ENCODE peak calls at places on chromosomes 1 and 21, in nine cellular contexts. M, C, U, Z, Q, V, G, H and L are unnamed samples.

GRCh38 chr1:198842686-198843085 is 203.8 kb downstream of the PTPRC start:
- DNase-seq in M (no peak), C (no peak), U (no peak), Z (no peak), Q (no peak), V (no peak), G (no peak), H (no peak), L (no peak)

GRCh38 chr1:228648647-228649383 is 86.5 kb upstream of the RHOU start:
- DNase-seq in M (no peak), C (no peak), U (no peak), Z (no peak), Q (no peak), V (no peak), G (no peak), H (no peak), L (no peak)

GRCh38 chr1:30809514-30810263 is 52.1 kb upstream of the LAPTM5 start:
- DNase-seq in M (peak), C (no peak), U (no peak), Z (no peak), Q (no peak), V (no peak), G (no peak), H (no peak), L (peak)

GRCh38 chr1:47708658-47709301 is 270.9 kb downstream of the FOXD2 start:
- DNase-seq in M (no peak), C (no peak), U (no peak), Z (no peak), Q (no peak), V (no peak), G (no peak), H (no peak), L (no peak)

GRCh38 chr1:1081311-1082238 is 7.5 kb upstream of the RNF223 start:
- DNase-seq in M (no peak), C (no peak), U (peak), Z (no peak), Q (no peak), V (no peak), G (peak), H (no peak), L (no peak)

GRCh38 chr1:203124011-203124410 is 3.5 kb upstream of the ADORA1 start:
- DNase-seq in M (no peak), C (no peak), U (no peak), Z (no peak), Q (no peak), V (no peak), G (no peak), H (no peak), L (no peak)

GRCh38 chr1:224294775-224295174 is 35.2 kb downstream of the NVL start:
- DNase-seq in M (no peak), C (no peak), U (no peak), Z (no peak), Q (no peak), V (no peak), G (no peak), H (no peak), L (no peak)

GRCh38 chr1:6353948-6354658 is 39.5 kb downstream of the ACOT7 start:
- DNase-seq in M (no peak), C (no peak), U (peak), Z (no peak), Q (no peak), V (peak), G (peak), H (no peak), L (no peak)

GRCh38 chr1:199170711-199171110 is 531.9 kb downstream of the PTPRC start:
- DNase-seq in M (no peak), C (no peak), U (no peak), Z (no peak), Q (no peak), V (no peak), G (no peak), H (no peak), L (no peak)

GRCh38 chr1:70038025-70038424 is 167.4 kb downstream of the LRRC40 start:
- DNase-seq in M (peak), C (no peak), U (no peak), Z (no peak), Q (no peak), V (no peak), G (no peak), H (no peak), L (no peak)

GRCh38 chr1:175072131-175072941 is 4.7 kb downstream of the TNN start:
- DNase-seq in M (peak), C (no peak), U (no peak), Z (peak), Q (no peak), V (no peak), G (no peak), H (peak), L (peak)

GRCh38 chr1:177800386-177801058 is 169.3 kb downstream of the SEC16B start:
- DNase-seq in M (no peak), C (no peak), U (no peak), Z (no peak), Q (no peak), V (no peak), G (no peak), H (no peak), L (no peak)

GRCh38 chr1:169779970-169780369 is 14.7 kb downstream of the METTL18 start:
- DNase-seq in M (no peak), C (no peak), U (no peak), Z (no peak), Q (no peak), V (no peak), G (no peak), H (no peak), L (no peak)

GRCh38 chr1:62439652-62440371 is 3.0 kb downstream of the USP1 start:
- DNase-seq in M (no peak), C (no peak), U (no peak), Z (no peak), Q (no peak), V (no peak), G (no peak), H (no peak), L (no peak)

DNA sequence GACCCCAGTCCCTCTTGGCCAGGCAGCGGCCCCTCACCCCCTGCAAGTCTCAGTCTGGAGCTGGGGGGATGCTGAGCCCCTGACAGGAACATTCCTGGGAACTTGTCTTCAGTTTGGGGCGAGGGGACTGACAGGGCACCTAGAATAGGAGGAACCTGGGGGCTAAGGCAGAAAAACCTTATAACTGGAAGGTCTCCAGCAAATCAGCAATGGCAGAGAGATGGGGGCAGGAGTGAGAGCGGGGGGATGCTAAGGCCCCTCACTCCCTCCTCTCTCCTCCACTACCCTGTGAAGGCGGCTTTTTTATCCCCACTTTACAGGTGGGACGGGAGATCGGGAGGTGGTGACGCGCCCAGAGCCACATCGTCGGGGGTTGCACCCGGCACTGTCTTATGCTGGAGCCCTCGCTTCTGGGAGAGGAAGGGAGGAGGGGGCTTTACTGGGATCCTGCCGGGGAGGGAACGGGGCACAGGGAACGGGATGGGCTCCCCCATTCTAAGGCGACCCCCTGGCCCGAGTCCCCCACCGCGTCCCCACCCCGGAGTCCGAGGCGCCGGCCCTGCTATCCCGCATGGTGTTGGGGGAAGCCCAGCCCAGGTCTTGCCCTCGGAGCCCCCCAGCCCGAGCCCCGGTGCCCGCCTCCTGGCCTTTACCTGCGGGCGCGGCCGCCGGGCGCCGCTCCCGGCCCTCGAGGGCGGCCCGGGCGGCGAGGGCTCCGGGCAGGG is 456 bp downstream of the COL8A2 start:
- DNase-seq in M (no peak), C (no peak), U (no peak), Z (no peak), Q (no peak), V (no peak), G (no peak), H (no peak), L (no peak)
- H3K4me3 ChIP-seq in M (peak), C (peak), U (peak), Z (peak), Q (no peak), V (peak), G (no peak), H (no peak), L (no peak)

GRCh38 chr1:64508521-64509096 is 38.7 kb downstream of the CACHD1 start:
- DNase-seq in M (no peak), C (no peak), U (no peak), Z (no peak), Q (no peak), V (no peak), G (no peak), H (no peak), L (no peak)

GRCh38 chr1:64507897-64508296 is 38.0 kb downstream of the CACHD1 start:
- DNase-seq in M (no peak), C (no peak), U (no peak), Z (no peak), Q (no peak), V (no peak), G (no peak), H (no peak), L (no peak)

GRCh38 chr1:64502924-64503323 is 33.0 kb downstream of the CACHD1 start:
- DNase-seq in M (no peak), C (no peak), U (no peak), Z (no peak), Q (no peak), V (no peak), G (no peak), H (no peak), L (no peak)

GRCh38 chr1:64505232-64505943 is 35.5 kb downstream of the CACHD1 start:
- DNase-seq in M (no peak), C (no peak), U (peak), Z (no peak), Q (no peak), V (peak), G (peak), H (no peak), L (no peak)

GRCh38 chr1:64505944-64506658 is 36.2 kb downstream of the CACHD1 start:
- DNase-seq in M (no peak), C (no peak), U (peak), Z (no peak), Q (no peak), V (peak), G (no peak), H (no peak), L (no peak)
- H3K4me3 ChIP-seq in M (no peak), C (peak), U (peak), Z (peak), Q (peak), V (peak), G (peak), H (no peak), L (peak)

GRCh38 chr21:46063734-46064680 is 33.9 kb upstream of the COL6A2 start:
- DNase-seq in M (no peak), C (no peak), U (peak), Z (no peak), Q (no peak), V (peak), G (no peak), H (no peak), L (no peak)

GRCh38 chr21:46066843-46067331 is 31.0 kb upstream of the COL6A2 start:
- DNase-seq in M (no peak), C (no peak), U (peak), Z (no peak), Q (no peak), V (peak), G (no peak), H (no peak), L (no peak)

GRCh38 chr21:46065993-46066842 is 31.7 kb upstream of the COL6A2 start:
- DNase-seq in M (no peak), C (no peak), U (no peak), Z (no peak), Q (no peak), V (peak), G (no peak), H (no peak), L (no peak)

GRCh38 chr21:46064870-46065214 is 33.1 kb upstream of the COL6A2 start:
- DNase-seq in M (no peak), C (no peak), U (no peak), Z (no peak), Q (no peak), V (peak), G (no peak), H (no peak), L (no peak)

DNA sequence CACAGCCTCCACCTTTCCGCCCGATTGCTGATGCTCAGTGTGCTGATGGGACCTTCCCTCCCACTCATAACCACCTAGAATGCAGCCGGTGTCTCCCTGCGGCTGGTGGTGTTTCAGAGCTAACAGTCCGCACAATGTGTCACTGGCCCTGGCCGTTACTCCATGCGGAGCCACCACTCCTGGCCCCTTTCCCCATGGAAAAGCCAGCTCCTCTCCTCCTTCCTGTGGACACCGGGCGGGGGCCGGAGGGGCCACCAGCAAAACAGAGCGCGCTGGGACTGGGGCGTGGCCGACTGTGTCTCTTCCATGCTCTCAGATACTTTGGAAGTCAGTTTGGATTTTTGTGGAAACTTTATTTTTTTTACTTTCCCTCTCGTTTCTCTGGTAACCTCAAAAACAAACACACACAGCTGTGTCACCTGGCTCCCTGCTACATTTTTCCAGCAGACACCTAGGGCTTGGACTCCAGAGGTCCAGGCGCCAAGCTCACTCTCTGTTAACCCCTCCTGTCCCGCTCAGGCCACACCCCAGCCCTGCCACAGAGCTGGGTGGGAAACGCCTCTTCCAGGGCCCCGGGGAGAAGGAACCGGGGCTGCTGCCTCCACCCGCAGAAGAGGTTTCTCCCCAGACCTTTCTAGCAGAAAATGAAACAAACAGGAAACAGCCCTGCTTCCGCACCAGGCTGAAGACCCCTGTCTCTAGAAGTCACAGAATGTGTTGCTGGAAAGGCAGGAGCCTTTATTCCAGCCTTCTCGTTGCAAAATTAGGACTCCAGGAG is 32.5 kb upstream of the COL6A2 start:
- DNase-seq in M (no peak), C (no peak), U (no peak), Z (no peak), Q (no peak), V (peak), G (peak), H (peak), L (no peak)
- H3K4me3 ChIP-seq in M (no peak), C (no peak), U (no peak), Z (no peak), Q (no peak), V (no peak), G (no peak), H (no peak), L (no peak)

DNA sequence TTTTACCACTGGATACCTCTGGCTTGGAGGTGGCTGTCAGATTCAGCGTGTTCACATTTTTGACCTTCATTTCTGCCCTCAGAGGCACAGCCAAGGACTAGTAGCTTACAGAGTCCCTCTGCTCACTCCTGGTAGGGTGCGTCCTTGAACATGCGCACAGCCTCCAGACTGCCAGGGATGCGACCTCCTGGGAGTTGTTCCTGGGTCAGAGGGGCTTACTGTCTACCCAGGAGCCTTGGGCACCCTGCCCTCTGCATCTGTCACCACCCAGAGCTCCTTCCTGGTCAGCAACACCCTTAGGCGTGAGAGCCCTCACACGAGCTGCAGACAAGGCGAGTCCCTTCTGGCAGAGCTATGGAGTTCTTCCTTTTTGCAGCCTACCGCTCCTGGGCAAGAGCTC is 1.7 kb downstream of the SLX9 start:
- DNase-seq in M (no peak), C (no peak), U (no peak), Z (no peak), Q (no peak), V (no peak), G (no peak), H (no peak), L (no peak)
- H3K4me3 ChIP-seq in M (no peak), C (no peak), U (no peak), Z (no peak), Q (peak), V (no peak), G (no peak), H (no peak), L (peak)

DNA sequence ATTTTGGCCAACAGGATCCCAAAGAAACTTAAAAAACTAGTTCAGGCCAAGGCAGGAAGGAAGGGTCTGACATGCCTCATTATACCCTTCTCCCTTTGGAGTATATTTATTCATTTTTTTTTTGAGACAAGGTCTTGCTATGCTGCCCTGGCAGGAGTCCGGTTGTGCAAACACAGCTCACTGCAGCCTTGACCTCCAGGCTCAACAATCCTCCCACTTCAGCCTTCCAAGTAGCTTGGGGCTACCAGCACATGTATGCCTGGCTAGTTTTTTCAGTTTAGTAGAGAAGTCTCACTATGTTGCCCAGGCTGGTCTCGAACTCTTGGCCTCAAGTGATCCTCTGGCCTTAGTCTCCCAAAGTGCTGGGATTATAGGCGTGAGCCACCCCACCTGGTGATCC is 5.2 kb downstream of the YARS1 start:
- DNase-seq in M (no peak), C (no peak), U (peak), Z (no peak), Q (no peak), V (no peak), G (no peak), H (no peak), L (no peak)
- H3K4me3 ChIP-seq in M (no peak), C (no peak), U (no peak), Z (no peak), Q (no peak), V (no peak), G (no peak), H (no peak), L (no peak)

DNA sequence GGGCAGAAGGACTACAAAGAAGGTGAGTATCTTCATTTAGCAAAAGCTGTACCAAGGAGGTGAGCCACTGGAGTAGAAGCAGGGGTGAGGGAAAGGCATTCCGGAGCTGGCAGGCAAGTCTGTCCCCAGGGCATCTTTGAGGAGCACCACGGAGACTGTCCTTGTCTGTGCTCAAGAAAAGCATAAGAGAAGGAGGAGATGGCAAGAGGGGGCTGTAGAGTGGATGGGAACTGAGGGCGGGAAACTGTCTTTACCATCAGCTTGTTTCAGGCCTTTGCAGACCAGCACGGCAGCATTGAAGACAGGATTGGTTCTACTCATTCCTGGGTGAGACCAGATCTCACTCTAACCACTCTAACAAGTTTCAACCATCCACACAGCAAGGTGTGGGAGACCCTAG is 355.8 kb downstream of the AJAP1 start:
- DNase-seq in M (no peak), C (no peak), U (no peak), Z (no peak), Q (no peak), V (no peak), G (no peak), H (no peak), L (no peak)
- H3K4me3 ChIP-seq in M (no peak), C (no peak), U (no peak), Z (no peak), Q (no peak), V (no peak), G (no peak), H (no peak), L (no peak)

DNA sequence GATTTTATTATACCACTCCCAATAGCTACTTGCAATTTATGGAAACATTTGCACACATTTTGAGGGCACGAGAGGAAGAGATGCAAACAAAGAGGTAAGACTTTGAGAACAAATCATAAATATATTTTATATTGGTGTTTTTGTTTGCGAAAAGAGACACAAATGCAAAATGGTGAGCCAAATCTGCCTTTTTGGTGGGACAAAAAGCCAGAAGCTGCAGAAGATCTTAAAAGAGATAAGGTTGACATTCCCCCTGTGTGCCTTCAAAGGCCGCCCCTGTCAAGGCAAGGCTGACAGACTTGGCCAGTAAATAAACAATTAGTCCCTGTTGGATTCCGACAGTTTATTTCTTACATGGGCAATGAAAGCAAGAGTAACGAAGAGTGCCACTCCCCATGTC is 122.8 kb downstream of the LBR start:
- DNase-seq in M (no peak), C (no peak), U (no peak), Z (no peak), Q (no peak), V (no peak), G (no peak), H (no peak), L (no peak)
- H3K4me3 ChIP-seq in M (no peak), C (no peak), U (no peak), Z (no peak), Q (no peak), V (no peak), G (no peak), H (no peak), L (no peak)

GRCh38 chr21:45405819-45406762 is 1.1 kb downstream of the COL18A1 start:
- DNase-seq in M (no peak), C (no peak), U (no peak), Z (no peak), Q (no peak), V (peak), G (peak), H (no peak), L (no peak)

GRCh38 chr21:45406801-45407628 is 2.0 kb downstream of the COL18A1 start:
- DNase-seq in M (no peak), C (no peak), U (no peak), Z (no peak), Q (no peak), V (peak), G (peak), H (no peak), L (no peak)

GRCh38 chr21:45404726-45405270 is at the start of gene COL18A1:
- DNase-seq in M (no peak), C (peak), U (peak), Z (no peak), Q (no peak), V (peak), G (peak), H (no peak), L (no peak)

GRCh38 chr21:45403825-45404725 is 890 bp upstream of the COL18A1 start:
- DNase-seq in M (no peak), C (no peak), U (no peak), Z (peak), Q (no peak), V (peak), G (peak), H (peak), L (no peak)

GRCh38 chr21:45405271-45405818 is 380 bp downstream of the COL18A1 start:
- DNase-seq in M (no peak), C (no peak), U (no peak), Z (peak), Q (no peak), V (peak), G (peak), H (no peak), L (no peak)
- H3K4me3 ChIP-seq in M (peak), C (peak), U (peak), Z (peak), Q (peak), V (peak), G (peak), H (peak), L (peak)